ENCODE peak calls at places on chromosomes 12 and 14, in six cellular contexts. M is Karpas-422, O is hepatocyte, A is adrenal gland, K is GM23248, L is aorta. D is an unnamed sample. For H3K4me1, the result is how much of the 10 kb centered on the place peaks cover.

GRCh38 chr12:105228494-105228893 is 7.5 kb downstream of the APPL2 start:
- DNase-seq in A (no peak), L (no peak), O (no peak), K (peak), M (no peak), D (no peak)

GRCh38 chr14:105209091-105209490 is 28.0 kb upstream of the NUDT14 start:
- DNase-seq in A (no peak), M (no peak), O (no peak), K (no peak), L (no peak), D (no peak)

GRCh38 chr14:103141117-103141796 is 18.0 kb downstream of the TNFAIP2 start:
- DNase-seq in M (peak), K (peak), O (peak), A (peak), L (peak), D (peak)

GRCh38 chr12:96247567-96247962 is 53.4 kb downstream of the ELK3 start:
- DNase-seq in M (no peak), L (no peak), A (no peak), K (peak), O (no peak), D (no peak)

GRCh38 chr12:90858261-90858660 is 96.7 kb downstream of the CCER1 start:
- DNase-seq in L (no peak), K (no peak), O (peak), M (no peak), A (no peak), D (peak)

GRCh38 chr12:77343291-77343690 is 277.9 kb upstream of the E2F7 start:
- DNase-seq in O (no peak), L (no peak), A (no peak), K (peak), M (no peak), D (no peak)

GRCh38 chr12:103020839-103021238 is 63.4 kb downstream of the ASCL1 start:
- DNase-seq in L (no peak), O (no peak), A (no peak), M (no peak), K (no peak), D (no peak)

GRCh38 chr14:35355981-35356839 is 48.3 kb downstream of the NFKBIA start:
- DNase-seq in M (no peak), A (no peak), K (peak), L (peak), O (peak), D (peak)

GRCh38 chr12:111767362-111768158 is 827 bp downstream of the ALDH2 start:
- DNase-seq in L (no peak), O (peak), K (peak), M (peak), A (no peak), D (peak)

DNA sequence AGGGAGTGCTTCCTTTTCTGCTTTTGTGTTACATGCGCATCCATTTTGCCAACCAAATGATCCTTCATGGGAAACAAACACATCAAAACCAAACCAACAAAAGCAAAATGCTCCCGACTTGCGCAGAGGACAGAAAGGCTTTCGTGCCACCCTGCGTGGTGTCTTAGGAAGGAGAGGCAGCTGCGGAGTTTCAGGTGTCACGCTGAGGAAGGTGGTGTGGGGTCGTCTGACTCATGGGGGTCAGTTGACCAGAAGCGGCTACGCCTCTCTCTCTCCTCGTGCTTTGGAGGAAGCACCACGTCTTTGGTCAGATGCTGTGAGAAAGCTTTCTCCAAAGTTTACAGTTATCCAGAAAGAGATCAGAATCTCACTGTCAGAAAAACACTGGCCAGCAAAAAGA is 7.9 kb downstream of the EMP1 start:
- DNase-seq in A (no peak), K (peak), L (no peak), O (no peak), M (no peak), D (no peak)
- H3K4me1 ChIP-seq in A (under half), K (half or more), L (under half), O (under half), M (under half), D (under half)

GRCh38 chr12:2395352-2395977 is 342.7 kb downstream of the CACNA1C start:
- DNase-seq in K (peak), M (peak), A (peak), O (peak), L (peak), D (peak)
- H3K4me1 ChIP-seq in K (under half), M (under half), A (under half), O (under half), L (under half), D (under half)

GRCh38 chr14:68518180-68518579 is 274.7 kb downstream of the ZFP36L1 start:
- DNase-seq in K (no peak), O (no peak), L (no peak), M (no peak), A (no peak), D (no peak)
- H3K4me1 ChIP-seq in K (under half), O (half or more), L (under half), M (under half), A (under half), D (under half)

GRCh38 chr12:32894566-32894965 is 2.0 kb downstream of the PKP2 start:
- DNase-seq in K (no peak), A (no peak), L (no peak), O (no peak), M (no peak), D (no peak)

GRCh38 chr12:32893458-32893857 is 3.1 kb downstream of the PKP2 start:
- DNase-seq in K (no peak), A (no peak), M (no peak), O (peak), L (no peak), D (no peak)

GRCh38 chr12:32891956-32892355 is 4.6 kb downstream of the PKP2 start:
- DNase-seq in M (no peak), L (no peak), K (peak), A (no peak), O (peak), D (no peak)

GRCh38 chr12:32891526-32891925 is 5.1 kb downstream of the PKP2 start:
- DNase-seq in O (no peak), A (no peak), M (no peak), K (no peak), L (no peak), D (no peak)

DNA sequence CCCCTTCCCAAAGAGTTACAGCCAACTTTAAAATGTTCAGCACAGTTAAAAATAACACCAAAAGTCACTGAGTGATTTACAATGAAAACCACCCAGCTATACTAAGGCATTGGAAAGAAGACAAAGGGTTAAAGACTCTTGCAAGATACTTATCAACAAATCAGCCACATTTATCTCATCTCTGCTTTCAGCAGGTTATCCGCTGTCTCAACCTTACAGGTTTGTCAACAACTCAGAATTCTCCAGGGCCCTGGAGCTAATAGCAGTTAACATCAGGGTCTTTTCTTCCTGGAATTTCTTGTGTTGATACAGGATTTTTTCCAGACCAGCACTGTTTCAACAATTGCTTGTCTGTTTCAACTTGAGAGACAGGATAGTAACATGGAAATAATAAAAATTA is 3.6 kb downstream of the PKP2 start:
- DNase-seq in O (no peak), A (no peak), L (no peak), M (no peak), K (no peak), D (no peak)
- H3K4me1 ChIP-seq in O (half or more), A (under half), L (under half), M (under half), K (under half), D (under half)

GRCh38 chr14:38205949-38206665 is 1.6 kb upstream of the SSTR1 start:
- DNase-seq in A (no peak), K (peak), O (no peak), L (no peak), M (no peak), D (no peak)
- H3K4me1 ChIP-seq in A (under half), K (under half), O (under half), L (under half), M (under half), D (under half)

GRCh38 chr12:52645982-52646381 is 6.0 kb downstream of the KRT2 start:
- DNase-seq in K (no peak), L (no peak), O (peak), A (no peak), M (no peak), D (no peak)

GRCh38 chr12:52646613-52647012 is 5.4 kb downstream of the KRT2 start:
- DNase-seq in A (no peak), L (no peak), K (no peak), O (no peak), M (no peak), D (no peak)

GRCh38 chr12:52645120-52645761 is 6.8 kb downstream of the KRT2 start:
- DNase-seq in A (no peak), L (no peak), K (no peak), O (no peak), M (no peak), D (no peak)

GRCh38 chr12:52644078-52644415 is 8.0 kb downstream of the KRT2 start:
- DNase-seq in K (no peak), M (no peak), O (no peak), A (no peak), L (no peak), D (no peak)

DNA sequence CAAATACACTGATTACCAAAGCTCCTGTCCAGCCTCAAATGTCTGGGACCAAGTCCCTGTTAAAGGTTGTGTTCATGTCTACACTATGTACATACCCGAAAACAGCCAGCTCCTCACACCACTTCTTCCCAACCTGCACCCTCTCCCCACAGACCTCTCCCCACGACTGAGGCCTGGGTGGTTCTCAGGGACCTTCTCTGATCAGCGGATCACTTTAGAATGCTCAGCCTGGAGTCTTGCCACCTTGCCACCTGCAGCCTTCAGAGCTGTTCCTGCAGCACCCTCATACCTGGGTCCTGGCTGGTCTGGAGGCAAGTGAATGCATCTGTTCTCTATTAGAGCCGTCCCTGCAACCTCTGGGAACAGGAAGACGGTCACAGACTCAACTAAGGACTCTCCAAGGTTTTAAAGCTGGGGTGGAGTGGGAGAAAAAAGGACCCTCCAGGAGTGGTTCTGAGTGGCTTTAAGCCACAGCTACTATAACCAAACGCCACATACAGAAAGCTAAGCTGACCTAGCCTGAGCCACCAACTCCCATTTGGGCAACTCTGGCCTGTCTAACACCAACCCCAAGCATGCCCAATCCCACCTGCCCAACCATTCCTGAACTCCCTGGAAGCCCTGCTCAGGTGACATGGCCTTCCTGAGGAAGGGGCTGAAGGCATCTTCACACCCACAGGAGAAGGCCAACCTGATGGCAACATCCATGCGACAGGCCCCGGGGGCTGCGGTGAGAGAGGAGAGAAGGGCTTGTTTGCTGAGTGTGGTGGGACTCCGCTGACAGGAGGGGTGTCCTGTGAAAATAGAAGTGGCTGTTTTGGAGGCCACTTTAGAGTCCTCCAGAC is 8.6 kb downstream of the KRT2 start:
- DNase-seq in L (no peak), A (no peak), M (no peak), K (no peak), O (no peak), D (no peak)
- H3K4me1 ChIP-seq in L (under half), A (under half), M (under half), K (under half), O (under half), D (under half)

D was measured in transverse colon.